ENCODE peak calls at places on chromosomes 16 and 17, in seven cellular contexts. C is CD8-positive, alpha-beta T cell; K is HEK293T; B is NCI-H748 treated with DMSO at 0.1 percent for 48 hours; F is Peyer's patch; I is fibroblast of the conjunctiva; A is fibroblast of the aortic adventitia. S is an unnamed sample.

GRCh38 chr16:27851586-27851985 is 211.9 kb downstream of the GSG1L start:
- DNase-seq in C (no peak), K (no peak), B (no peak), F (no peak), I (no peak), A (no peak), S (no peak)

GRCh38 chr16:14070555-14070876 is 603 bp upstream of the MRTFB start:
- DNase-seq in C (no peak), K (no peak), B (no peak), F (no peak), I (no peak), A (no peak), S (no peak)

GRCh38 chr17:12395733-12396354 is 269.8 kb upstream of the MYOCD start:
- DNase-seq in C (no peak), K (peak; percentile 59), B (no peak), F (no peak), I (no peak), A (no peak), S (no peak)

GRCh38 chr17:39800540-39800939 is 62.8 kb downstream of the GRB7 start:
- DNase-seq in C (peak; percentile 70), K (no peak), B (no peak), F (peak; percentile 56), I (no peak), A (no peak), S (no peak)

GRCh38 chr17:73359987-73360410 is 48.2 kb upstream of the CDC42EP4 start:
- DNase-seq in C (no peak), K (no peak), B (no peak), F (no peak), I (no peak), A (no peak), S (no peak)

GRCh38 chr16:66081967-66082366 is 284.5 kb upstream of the CDH5 start:
- DNase-seq in C (no peak), K (no peak), B (no peak), F (no peak), I (peak; percentile 45), A (peak; percentile 77), S (no peak)

GRCh38 chr17:55843785-55844184 is 92.9 kb downstream of the PCTP start:
- DNase-seq in C (no peak), K (no peak), B (no peak), F (no peak), I (no peak), A (no peak), S (no peak)

GRCh38 chr17:17150450-17150804 is 55.7 kb downstream of the PLD6 start:
- DNase-seq in C (no peak), K (no peak), B (no peak), F (no peak), I (no peak), A (no peak), S (no peak)

GRCh38 chr17:17523714-17524075 is 27.5 kb upstream of the RASD1 start:
- DNase-seq in C (no peak), K (no peak), B (no peak), F (no peak), I (no peak), A (no peak), S (no peak)

GRCh38 chr17:29250666-29251065 is 4.0 kb downstream of the CRYBA1 start:
- DNase-seq in C (no peak), K (no peak), B (no peak), F (no peak), I (no peak), A (peak; percentile 76), S (no peak)

GRCh38 chr16:19295393-19295792 is 9.9 kb downstream of the CLEC19A start:
- DNase-seq in C (no peak), K (no peak), B (no peak), F (no peak), I (no peak), A (no peak), S (no peak)

GRCh38 chr17:82339634-82340580 is 6.3 kb upstream of the SECTM1 start:
- DNase-seq in C (no peak), K (no peak), B (no peak), F (no peak), I (no peak), A (no peak), S (no peak)

GRCh38 chr17:80872999-80873951 is 118.4 kb upstream of the CHMP6 start:
- DNase-seq in C (no peak), K (no peak), B (no peak), F (no peak), I (no peak), A (no peak), S (no peak)

GRCh38 chr17:76107507-76107906 is 3.9 kb upstream of the EXOC7 start:
- DNase-seq in C (no peak), K (no peak), B (no peak), F (no peak), I (no peak), A (no peak), S (no peak)

GRCh38 chr16:13940397-13940933 is 20.5 kb downstream of the ERCC4 start:
- DNase-seq in C (no peak), K (no peak), B (no peak), F (no peak), I (no peak), A (no peak), S (no peak)